ENCODE peak calls at places on chromosomes 13 and 19, in seven cellular contexts. One of them, this sample, is unnamed.

GRCh38 chr19:49946415-49946814 is 14.6 kb downstream of the SIGLEC11 start:
- DNase-seq in NCI-H1105: no peak
- DNase-seq in stimulated activated CD8-positive, alpha-beta memory T cell treated with anti-CD3 and anti-CD28 coated beads, Interleukin-15, amount 100 ng/mL, for 24 hours: no peak
- DNase-seq in cardiac fibroblast: no peak
- DNase-seq in hypothalamus: no peak
- DNase-seq in retina: no peak
- DNase-seq in stimulated activated CD4-positive, alpha-beta T cell treated with anti-CD3 and anti-CD28 coated beads, Interleukin-1b, Interleukin-23, amount 100 ng/mL, for 1 hour: no peak
- DNase-seq in this sample: no peak

GRCh38 chr19:17049711-17050280 is 23.2 kb upstream of the CPAMD8 start:
- DNase-seq in cardiac fibroblast: peak
- DNase-seq in retina: no peak
- DNase-seq in NCI-H1105: no peak
- DNase-seq in stimulated activated CD8-positive, alpha-beta memory T cell treated with anti-CD3 and anti-CD28 coated beads, Interleukin-15, amount 100 ng/mL, for 24 hours: no peak
- DNase-seq in stimulated activated CD4-positive, alpha-beta T cell treated with anti-CD3 and anti-CD28 coated beads, Interleukin-1b, Interleukin-23, amount 100 ng/mL, for 1 hour: no peak
- DNase-seq in hypothalamus: no peak
- DNase-seq in this sample: no peak

GRCh38 chr13:44840131-44840530 is 149.1 kb downstream of the NUFIP1 start:
- DNase-seq in stimulated activated CD4-positive, alpha-beta T cell treated with anti-CD3 and anti-CD28 coated beads, Interleukin-1b, Interleukin-23, amount 100 ng/mL, for 1 hour: no peak
- DNase-seq in stimulated activated CD8-positive, alpha-beta memory T cell treated with anti-CD3 and anti-CD28 coated beads, Interleukin-15, amount 100 ng/mL, for 24 hours: no peak
- DNase-seq in NCI-H1105: no peak
- DNase-seq in hypothalamus: no peak
- DNase-seq in cardiac fibroblast: peak
- DNase-seq in retina: no peak
- DNase-seq in this sample: no peak

GRCh38 chr13:40993119-40993518 is 26.0 kb downstream of the ELF1 start:
- DNase-seq in stimulated activated CD8-positive, alpha-beta memory T cell treated with anti-CD3 and anti-CD28 coated beads, Interleukin-15, amount 100 ng/mL, for 24 hours: no peak
- DNase-seq in hypothalamus: no peak
- DNase-seq in NCI-H1105: peak
- DNase-seq in stimulated activated CD4-positive, alpha-beta T cell treated with anti-CD3 and anti-CD28 coated beads, Interleukin-1b, Interleukin-23, amount 100 ng/mL, for 1 hour: no peak
- DNase-seq in retina: no peak
- DNase-seq in cardiac fibroblast: peak
- DNase-seq in this sample: no peak

GRCh38 chr13:113916330-113916815 is 52.5 kb upstream of the GAS6 start:
- DNase-seq in hypothalamus: no peak
- DNase-seq in cardiac fibroblast: peak
- DNase-seq in retina: no peak
- DNase-seq in stimulated activated CD8-positive, alpha-beta memory T cell treated with anti-CD3 and anti-CD28 coated beads, Interleukin-15, amount 100 ng/mL, for 24 hours: no peak
- DNase-seq in stimulated activated CD4-positive, alpha-beta T cell treated with anti-CD3 and anti-CD28 coated beads, Interleukin-1b, Interleukin-23, amount 100 ng/mL, for 1 hour: no peak
- DNase-seq in NCI-H1105: no peak
- DNase-seq in this sample: no peak

GRCh38 chr13:54980651-54981050 is 1952.0 kb downstream of the OLFM4 start:
- DNase-seq in retina: no peak
- DNase-seq in stimulated activated CD8-positive, alpha-beta memory T cell treated with anti-CD3 and anti-CD28 coated beads, Interleukin-15, amount 100 ng/mL, for 24 hours: no peak
- DNase-seq in stimulated activated CD4-positive, alpha-beta T cell treated with anti-CD3 and anti-CD28 coated beads, Interleukin-1b, Interleukin-23, amount 100 ng/mL, for 1 hour: no peak
- DNase-seq in hypothalamus: no peak
- DNase-seq in cardiac fibroblast: no peak
- DNase-seq in NCI-H1105: no peak
- DNase-seq in this sample: no peak

GRCh38 chr19:24002256-24002945 is 84.6 kb upstream of the ZNF254 start:
- DNase-seq in hypothalamus: no peak
- DNase-seq in stimulated activated CD8-positive, alpha-beta memory T cell treated with anti-CD3 and anti-CD28 coated beads, Interleukin-15, amount 100 ng/mL, for 24 hours: no peak
- DNase-seq in stimulated activated CD4-positive, alpha-beta T cell treated with anti-CD3 and anti-CD28 coated beads, Interleukin-1b, Interleukin-23, amount 100 ng/mL, for 1 hour: no peak
- DNase-seq in retina: no peak
- DNase-seq in NCI-H1105: no peak
- DNase-seq in cardiac fibroblast: no peak
- DNase-seq in this sample: no peak

GRCh38 chr13:44155422-44156293 is 218.0 kb upstream of the SERP2 start:
- DNase-seq in NCI-H1105: no peak
- DNase-seq in cardiac fibroblast: peak
- DNase-seq in stimulated activated CD4-positive, alpha-beta T cell treated with anti-CD3 and anti-CD28 coated beads, Interleukin-1b, Interleukin-23, amount 100 ng/mL, for 1 hour: no peak
- DNase-seq in stimulated activated CD8-positive, alpha-beta memory T cell treated with anti-CD3 and anti-CD28 coated beads, Interleukin-15, amount 100 ng/mL, for 24 hours: no peak
- DNase-seq in hypothalamus: no peak
- DNase-seq in retina: peak
- DNase-seq in this sample: no peak

GRCh38 chr13:20241593-20241992 is 9.5 kb upstream of the GJB6 start:
- DNase-seq in hypothalamus: no peak
- DNase-seq in stimulated activated CD4-positive, alpha-beta T cell treated with anti-CD3 and anti-CD28 coated beads, Interleukin-1b, Interleukin-23, amount 100 ng/mL, for 1 hour: no peak
- DNase-seq in retina: no peak
- DNase-seq in NCI-H1105: no peak
- DNase-seq in cardiac fibroblast: no peak
- DNase-seq in stimulated activated CD8-positive, alpha-beta memory T cell treated with anti-CD3 and anti-CD28 coated beads, Interleukin-15, amount 100 ng/mL, for 24 hours: no peak
- DNase-seq in this sample: no peak

GRCh38 chr19:7515091-7515470 is 822 bp upstream of the ZNF358 start:
- DNase-seq in retina: no peak
- DNase-seq in stimulated activated CD4-positive, alpha-beta T cell treated with anti-CD3 and anti-CD28 coated beads, Interleukin-1b, Interleukin-23, amount 100 ng/mL, for 1 hour: no peak
- DNase-seq in NCI-H1105: no peak
- DNase-seq in stimulated activated CD8-positive, alpha-beta memory T cell treated with anti-CD3 and anti-CD28 coated beads, Interleukin-15, amount 100 ng/mL, for 24 hours: no peak
- DNase-seq in cardiac fibroblast: no peak
- DNase-seq in hypothalamus: no peak
- DNase-seq in this sample: no peak

GRCh38 chr19:41409288-41409687 is 11.7 kb downstream of the BCKDHA start:
- DNase-seq in retina: no peak
- DNase-seq in stimulated activated CD4-positive, alpha-beta T cell treated with anti-CD3 and anti-CD28 coated beads, Interleukin-1b, Interleukin-23, amount 100 ng/mL, for 1 hour: no peak
- DNase-seq in stimulated activated CD8-positive, alpha-beta memory T cell treated with anti-CD3 and anti-CD28 coated beads, Interleukin-15, amount 100 ng/mL, for 24 hours: no peak
- DNase-seq in hypothalamus: no peak
- DNase-seq in NCI-H1105: no peak
- DNase-seq in cardiac fibroblast: peak
- DNase-seq in this sample: no peak

This sample was measured in T-helper 22 cell.